ENCODE peak calls at places on chromosomes 1 and 21, in four cellular contexts. Y is K562, N is HCT116, J is H1. K is an unnamed sample.

GRCh38 chr1:212070720-212071302 is 35.3 kb downstream of the DTL start:
- DNase-seq in Y (peak), N (peak), J (no peak), K (no peak)

GRCh38 chr1:110207831-110208230 is 2.3 kb upstream of the KCNC4 start:
- DNase-seq in Y (peak), N (no peak), J (peak), K (no peak)

GRCh38 chr1:195898924-195899323 is 709.3 kb downstream of the KCNT2 start:
- DNase-seq in Y (peak), N (no peak), J (no peak), K (no peak)

GRCh38 chr1:237183963-237184540 is 142.1 kb downstream of the RYR2 start:
- DNase-seq in Y (no peak), N (no peak), J (no peak), K (no peak)

GRCh38 chr1:200157718-200158117 is 130.2 kb downstream of the NR5A2 start:
- DNase-seq in Y (no peak), N (no peak), J (no peak), K (no peak)

GRCh38 chr1:197675475-197676324 is 99.6 kb downstream of the DENND1B start:
- DNase-seq in Y (peak), N (no peak), J (no peak), K (no peak)

GRCh38 chr1:155208406-155208655 is 164 bp upstream of the MTX1 start:
- DNase-seq in Y (no peak), N (no peak), J (no peak), K (no peak)

GRCh38 chr1:3419415-3420204 is 34.9 kb upstream of the ARHGEF16 start:
- DNase-seq in Y (no peak), N (no peak), J (no peak), K (no peak)

GRCh38 chr21:39867198-39867650 is at the start of gene PCP4:
- DNase-seq in Y (peak), N (peak), J (peak), K (no peak)

GRCh38 chr21:45865106-45865835 is 116.3 kb upstream of the COL6A1 start:
- DNase-seq in Y (no peak), N (no peak), J (peak), K (no peak)

GRCh38 chr1:59054172-59054571 is 242.7 kb upstream of the FGGY start:
- DNase-seq in Y (no peak), N (no peak), J (no peak), K (no peak)

GRCh38 chr1:3393024-3393986 is 61.2 kb upstream of the ARHGEF16 start:
- DNase-seq in Y (no peak), N (no peak), J (peak), K (no peak)

GRCh38 chr1:84505167-84506001 is 802 bp upstream of the SPATA1 start:
- DNase-seq in Y (peak), N (no peak), J (no peak), K (no peak)

GRCh38 chr1:3659093-3659492 is 6.8 kb downstream of the TP73 start:
- DNase-seq in Y (no peak), N (no peak), J (no peak), K (no peak)

GRCh38 chr1:102776074-102776473 is 332.2 kb downstream of the COL11A1 start:
- DNase-seq in Y (no peak), N (no peak), J (no peak), K (no peak)

GRCh38 chr1:63983391-63984256 is 209.8 kb downstream of the ROR1 start:
- DNase-seq in Y (no peak), N (no peak), J (no peak), K (no peak)

GRCh38 chr1:43358121-43358745 is 548 bp upstream of the CDC20 start:
- DNase-seq in Y (peak), N (peak), J (no peak), K (peak)

GRCh38 chr1:12475947-12476346 is 142.1 kb downstream of the DHRS3 start:
- DNase-seq in Y (no peak), N (no peak), J (no peak), K (no peak)

GRCh38 chr1:145707183-145707867 is at the start of gene PDZK1:
- DNase-seq in Y (no peak), N (no peak), J (no peak), K (no peak)

GRCh38 chr21:46356494-46357334 is 32.8 kb downstream of the PCNT start:
- DNase-seq in Y (no peak), N (no peak), J (no peak), K (no peak)

GRCh38 chr1:186014370-186015030 is 280.3 kb downstream of the HMCN1 start:
- DNase-seq in Y (no peak), N (no peak), J (no peak), K (no peak)

GRCh38 chr1:22673486-22674409 is 20.7 kb downstream of the C1QB start:
- DNase-seq in Y (peak), N (peak), J (peak), K (no peak)

GRCh38 chr1:11529763-11530730 is 51.1 kb downstream of the DISP3 start:
- DNase-seq in Y (no peak), N (no peak), J (no peak), K (no peak)

GRCh38 chr1:176896216-176896615 is 268.3 kb downstream of the ASTN1 start:
- DNase-seq in Y (no peak), N (no peak), J (no peak), K (no peak)

GRCh38 chr21:39556176-39556575 is 56.6 kb upstream of the B3GALT5 start:
- DNase-seq in Y (no peak), N (no peak), J (no peak), K (no peak)

GRCh38 chr21:23016617-23017016 is 2018.4 kb downstream of the NCAM2 start:
- DNase-seq in Y (no peak), N (no peak), J (no peak), K (no peak)

GRCh38 chr1:58932820-58933598 is 149.2 kb upstream of the JUN start:
- DNase-seq in Y (no peak), N (peak), J (no peak), K (no peak)

GRCh38 chr1:25774921-25775774 is 24.8 kb upstream of the SELENON start:
- DNase-seq in Y (no peak), N (no peak), J (no peak), K (peak)

DNA sequence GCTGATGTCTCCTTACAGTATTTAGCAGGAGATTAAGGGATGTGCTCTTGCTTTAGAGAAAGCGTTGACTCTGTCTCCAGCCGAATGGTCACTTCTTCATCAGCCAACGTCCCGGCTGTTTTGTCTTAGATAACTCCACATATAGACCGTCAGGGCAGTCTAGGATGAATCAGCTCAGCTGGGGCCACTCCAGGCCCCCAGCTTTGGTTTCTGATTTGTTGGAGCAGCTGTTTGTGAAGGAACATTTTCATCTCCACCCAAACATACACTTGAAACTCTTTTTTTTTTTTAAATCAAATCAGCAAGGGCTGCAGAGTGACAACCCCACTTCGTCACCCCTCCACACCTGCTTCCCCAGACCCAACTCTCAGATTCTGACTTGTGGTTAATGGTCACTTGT is 206.1 kb upstream of the GALNT2 start:
- DNase-seq in Y (no peak), N (no peak), J (no peak), K (no peak)
- TF ChIP-seq EGR1 in Y (no peak), N (no peak), J (no peak), K (no peak)

GRCh38 chr1:100482167-100482566 is 55.8 kb upstream of the GPR88 start:
- DNase-seq in Y (no peak), N (no peak), J (no peak), K (no peak)
- TF ChIP-seq EGR1 in Y (no peak), N (no peak), J (no peak), K (no peak)

DNA sequence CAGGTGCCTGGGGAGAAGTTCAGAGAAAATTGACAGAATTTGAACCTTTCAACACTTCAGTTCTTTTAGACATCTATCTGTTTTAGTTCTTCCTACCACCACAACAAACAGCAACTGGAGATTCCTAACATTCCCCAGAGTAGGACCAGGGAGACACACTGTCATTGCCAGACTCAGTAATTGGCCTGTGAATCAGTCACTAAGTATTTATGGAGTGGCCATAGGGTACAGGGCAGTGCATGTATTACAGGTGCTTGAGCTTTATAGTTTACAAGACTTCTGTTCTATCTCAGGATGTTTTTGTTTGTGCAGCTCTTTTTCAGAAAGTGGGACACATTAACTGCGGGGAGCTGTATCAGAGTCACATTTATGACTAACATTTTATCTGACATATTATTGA is 1.7 kb downstream of the CDC14A start:
- DNase-seq in Y (no peak), N (peak), J (no peak), K (no peak)
- TF ChIP-seq EGR1 in Y (no peak), N (no peak), J (no peak), K (no peak)

GRCh38 chr1:169309178-169310166 is 58.1 kb downstream of the NME7 start:
- DNase-seq in Y (peak), N (no peak), J (no peak), K (peak)

GRCh38 chr1:169307176-169307575 is 60.4 kb downstream of the NME7 start:
- DNase-seq in Y (no peak), N (no peak), J (no peak), K (no peak)

GRCh38 chr1:169308313-169309039 is 59.1 kb downstream of the NME7 start:
- DNase-seq in Y (no peak), N (no peak), J (no peak), K (no peak)

GRCh38 chr1:169312084-169312954 is 55.3 kb downstream of the NME7 start:
- DNase-seq in Y (peak), N (peak), J (no peak), K (peak)
- TF ChIP-seq EGR1 in Y (no peak), N (no peak), J (no peak), K (no peak)

GRCh38 chr1:18805925-18806849 is 53.3 kb downstream of the TAS1R2 start:
- DNase-seq in Y (no peak), N (no peak), J (no peak), K (no peak)
- TF ChIP-seq EGR1 in Y (no peak), N (no peak), J (no peak), K (no peak)

GRCh38 chr1:188302746-188303145 is 1474.0 kb downstream of the PLA2G4A start:
- DNase-seq in Y (no peak), N (no peak), J (no peak), K (no peak)
- TF ChIP-seq EGR1 in Y (no peak), N (no peak), J (no peak), K (no peak)

DNA sequence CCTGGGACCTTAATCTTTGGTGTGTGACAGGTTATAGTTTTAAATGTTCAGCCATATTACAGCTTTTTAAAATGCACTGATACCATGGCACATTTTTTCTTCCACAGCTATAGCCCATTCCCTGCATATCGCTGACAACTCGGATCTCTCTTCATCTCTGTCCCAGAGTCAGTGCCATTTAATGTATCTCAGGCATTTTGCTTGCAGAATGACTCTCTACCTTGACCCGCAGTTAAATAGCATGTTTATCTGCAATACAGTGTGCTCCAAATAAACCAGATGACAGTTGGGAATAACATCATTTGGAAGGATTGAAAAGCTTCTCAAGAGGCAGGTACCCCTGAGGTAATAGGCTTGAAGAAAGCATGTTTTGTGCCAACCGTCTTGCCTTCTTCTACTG is 99.8 kb upstream of the USH2A start:
- DNase-seq in Y (no peak), N (no peak), J (no peak), K (no peak)
- TF ChIP-seq EGR1 in Y (no peak), N (no peak), J (no peak), K (no peak)

DNA sequence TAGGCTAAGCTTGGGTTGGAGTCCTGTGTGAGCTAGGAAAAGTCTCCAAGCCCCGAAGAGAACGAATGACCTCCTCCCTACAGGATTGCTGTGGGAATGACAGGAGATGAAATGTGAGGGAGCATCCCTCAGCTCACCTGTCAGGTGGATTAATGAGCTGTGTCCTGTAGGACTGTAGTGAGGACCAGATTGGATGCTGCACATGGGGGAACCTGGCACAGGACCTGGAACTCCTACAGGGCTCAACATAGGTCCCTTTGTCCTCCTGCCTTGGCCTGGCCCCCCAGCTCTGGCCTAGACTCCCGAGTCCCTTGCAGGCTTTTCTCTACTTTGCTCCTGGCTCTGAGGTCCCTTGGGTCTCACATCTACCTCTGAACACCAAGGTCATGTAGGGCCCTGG is 155.7 kb downstream of the PTPRU start:
- DNase-seq in Y (no peak), N (no peak), J (no peak), K (no peak)
- TF ChIP-seq EGR1 in Y (no peak), N (no peak), J (no peak), K (no peak)

GRCh38 chr1:228768345-228768717 is 33.1 kb downstream of the RHOU start:
- DNase-seq in Y (no peak), N (no peak), J (no peak), K (no peak)
- TF ChIP-seq EGR1 in Y (no peak), N (no peak), J (no peak), K (no peak)

GRCh38 chr1:119935373-119935772 is 39.1 kb upstream of the ADAM30 start:
- DNase-seq in Y (no peak), N (no peak), J (no peak), K (no peak)
- TF ChIP-seq EGR1 in Y (no peak), N (no peak), J (no peak), K (no peak)